ENCODE peak calls at places on chromosome 2, in four cellular contexts. N is putamen; M is activated CD8-positive, alpha-beta T cell treated with anti-CD3 and anti-CD28 coated beads for 36 hours; G is T follicular helper cell. Q is an unnamed sample.

GRCh38 chr2:652881-653480 is 24.2 kb downstream of the TMEM18 start:
- DNase-seq in N (no peak), M (no peak), G (no peak), Q (peak; percentile 71)

GRCh38 chr2:1743396-1744150 is 742 bp downstream of the PXDN start:
- DNase-seq in N (no peak), M (peak; percentile 5), G (no peak), Q (peak; percentile 26)

GRCh38 chr2:44362207-44363015 is 664 bp downstream of the CAMKMT start:
- DNase-seq in N (peak; percentile 33), M (peak; percentile 49), G (peak; percentile 14), Q (peak; percentile 17)

GRCh38 chr2:239904496-239904895 is 120.6 kb downstream of the NDUFA10 start:
- DNase-seq in N (no peak), M (no peak), G (no peak), Q (no peak)

GRCh38 chr2:201257941-201258665 is 2.2 kb upstream of the CASP8 start:
- DNase-seq in N (peak; percentile 24), M (peak; percentile 98), G (peak; percentile 91), Q (peak; percentile 99)

GRCh38 chr2:11127791-11128190 is 27.5 kb upstream of the SLC66A3 start:
- DNase-seq in N (no peak), M (no peak), G (no peak), Q (no peak)

GRCh38 chr2:45331034-45331786 is 279.9 kb downstream of the SRBD1 start:
- DNase-seq in N (no peak), M (no peak), G (no peak), Q (no peak)

GRCh38 chr2:220460257-220460985 is 833.0 kb downstream of the SLC4A3 start:
- DNase-seq in N (no peak), M (no peak), G (no peak), Q (no peak)

GRCh38 chr2:105888625-105889024 is 143.9 kb downstream of the NCK2 start:
- DNase-seq in N (no peak), M (peak; percentile 57), G (no peak), Q (peak; percentile 41)

GRCh38 chr2:105431367-105432088 is 32.7 kb upstream of the FHL2 start:
- DNase-seq in N (no peak), M (no peak), G (no peak), Q (no peak)